ENCODE peak calls at places on chromosomes 2 and 18, in five cellular contexts. One of them, this sample, is unnamed.

GRCh38 chr2:126908721-126909177 is 10.1 kb downstream of the TEX51 start:
- DNase-seq in left ventricle myocardium inferior: no peak
- DNase-seq in adrenal gland: no peak
- DNase-seq in stomach: no peak
- DNase-seq in neural progenitor cell: no peak
- DNase-seq in this sample: peak; percentile 16

GRCh38 chr18:79684787-79685186 is 5.2 kb downstream of the CTDP1 start:
- DNase-seq in stomach: no peak
- DNase-seq in left ventricle myocardium inferior: no peak
- DNase-seq in neural progenitor cell: no peak
- DNase-seq in adrenal gland: no peak
- DNase-seq in this sample: no peak

GRCh38 chr18:53698907-53699306 is 525.6 kb downstream of the MBD2 start:
- DNase-seq in neural progenitor cell: peak; percentile 68
- DNase-seq in stomach: peak; percentile 52
- DNase-seq in left ventricle myocardium inferior: no peak
- DNase-seq in adrenal gland: peak; percentile 19
- DNase-seq in this sample: no peak

GRCh38 chr2:70469435-70469834 is 84.2 kb downstream of the TGFA start:
- DNase-seq in neural progenitor cell: no peak
- DNase-seq in adrenal gland: no peak
- DNase-seq in left ventricle myocardium inferior: no peak
- DNase-seq in stomach: no peak
- DNase-seq in this sample: no peak

GRCh38 chr18:76988827-76989646 is 143.5 kb downstream of the MBP start:
- DNase-seq in adrenal gland: no peak
- DNase-seq in neural progenitor cell: no peak
- DNase-seq in left ventricle myocardium inferior: no peak
- DNase-seq in stomach: no peak
- DNase-seq in this sample: no peak

GRCh38 chr2:235168174-235168979 is 216.6 kb downstream of the SH3BP4 start:
- DNase-seq in adrenal gland: no peak
- DNase-seq in left ventricle myocardium inferior: no peak
- DNase-seq in stomach: no peak
- DNase-seq in neural progenitor cell: no peak
- DNase-seq in this sample: no peak

GRCh38 chr2:63849381-63850203 is 7.9 kb downstream of the UGP2 start:
- DNase-seq in neural progenitor cell: peak; percentile 64
- DNase-seq in adrenal gland: no peak
- DNase-seq in stomach: no peak
- DNase-seq in left ventricle myocardium inferior: no peak
- DNase-seq in this sample: no peak

GRCh38 chr2:157082950-157083349 is 174.6 kb upstream of the GALNT5 start:
- DNase-seq in adrenal gland: no peak
- DNase-seq in neural progenitor cell: no peak
- DNase-seq in left ventricle myocardium inferior: no peak
- DNase-seq in stomach: no peak
- DNase-seq in this sample: no peak

GRCh38 chr2:56297671-56298070 is 113.9 kb downstream of the CCDC85A start:
- DNase-seq in stomach: no peak
- DNase-seq in left ventricle myocardium inferior: no peak
- DNase-seq in adrenal gland: no peak
- DNase-seq in neural progenitor cell: no peak
- DNase-seq in this sample: no peak

GRCh38 chr18:55420977-55421611 is 166.9 kb downstream of the TCF4 start:
- DNase-seq in stomach: no peak
- DNase-seq in left ventricle myocardium inferior: no peak
- DNase-seq in adrenal gland: no peak
- DNase-seq in neural progenitor cell: no peak
- DNase-seq in this sample: no peak
- H3K27ac ChIP-seq in stomach: peak overlapping the region; percentile 70
- H3K27ac ChIP-seq in left ventricle myocardium inferior: peak overlapping the region; percentile 88
- H3K27ac ChIP-seq in adrenal gland: no peak overlapping the region
- H3K27ac ChIP-seq in neural progenitor cell: peak overlapping the region; percentile 71
- H3K27ac ChIP-seq in this sample: peak overlapping the region; percentile 80

GRCh38 chr2:9373505-9373904 is 49.8 kb downstream of the ITGB1BP1 start:
- DNase-seq in stomach: peak; percentile 41
- DNase-seq in adrenal gland: no peak
- DNase-seq in left ventricle myocardium inferior: no peak
- DNase-seq in neural progenitor cell: no peak
- DNase-seq in this sample: no peak

GRCh38 chr2:9378433-9379371 is 44.6 kb downstream of the ITGB1BP1 start:
- DNase-seq in stomach: no peak
- DNase-seq in left ventricle myocardium inferior: peak; percentile 85
- DNase-seq in neural progenitor cell: no peak
- DNase-seq in adrenal gland: peak; percentile 65
- DNase-seq in this sample: peak; percentile 86

GRCh38 chr2:9377461-9378097 is 45.7 kb downstream of the ITGB1BP1 start:
- DNase-seq in left ventricle myocardium inferior: no peak
- DNase-seq in stomach: no peak
- DNase-seq in adrenal gland: no peak
- DNase-seq in neural progenitor cell: no peak
- DNase-seq in this sample: no peak

GRCh38 chr2:9374071-9374730 is 49.1 kb downstream of the ITGB1BP1 start:
- DNase-seq in stomach: no peak
- DNase-seq in neural progenitor cell: no peak
- DNase-seq in left ventricle myocardium inferior: no peak
- DNase-seq in adrenal gland: no peak
- DNase-seq in this sample: no peak

DNA sequence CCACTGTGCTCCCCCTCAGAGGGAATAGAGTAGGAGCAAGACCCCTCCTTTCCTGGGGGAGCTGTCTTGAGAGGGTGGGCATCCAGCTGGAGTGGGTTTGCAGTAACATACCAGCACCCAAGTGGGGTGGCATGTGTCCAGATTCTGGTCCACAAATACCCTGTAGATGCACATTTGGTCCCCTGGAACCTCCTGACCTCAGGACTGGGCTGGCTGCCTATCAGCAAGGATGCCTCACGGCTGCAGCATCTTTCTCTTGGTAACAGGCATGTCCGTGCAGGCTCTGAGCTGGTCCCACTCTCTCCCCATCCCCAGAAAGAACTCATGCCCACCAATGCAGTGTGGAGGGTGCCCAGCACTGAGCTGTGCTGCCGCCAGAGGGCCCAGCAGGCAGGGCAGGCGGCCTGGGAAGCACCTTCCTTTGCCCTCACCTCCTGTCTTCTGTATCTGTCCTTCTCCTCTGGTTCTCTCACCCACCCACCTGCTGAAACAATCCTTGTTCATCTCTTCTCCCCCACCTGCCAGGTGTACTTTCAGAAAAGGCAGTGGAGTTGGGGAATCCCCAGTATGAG is 47.4 kb downstream of the ITGB1BP1 start:
- DNase-seq in neural progenitor cell: no peak
- DNase-seq in adrenal gland: no peak
- DNase-seq in stomach: no peak
- DNase-seq in left ventricle myocardium inferior: no peak
- DNase-seq in this sample: no peak
- TF ChIP-seq CTCF in neural progenitor cell: no peak
- TF ChIP-seq CTCF in adrenal gland: no peak
- TF ChIP-seq CTCF in stomach: no peak
- TF ChIP-seq CTCF in left ventricle myocardium inferior: no peak
- TF ChIP-seq CTCF in this sample: no peak

DNA sequence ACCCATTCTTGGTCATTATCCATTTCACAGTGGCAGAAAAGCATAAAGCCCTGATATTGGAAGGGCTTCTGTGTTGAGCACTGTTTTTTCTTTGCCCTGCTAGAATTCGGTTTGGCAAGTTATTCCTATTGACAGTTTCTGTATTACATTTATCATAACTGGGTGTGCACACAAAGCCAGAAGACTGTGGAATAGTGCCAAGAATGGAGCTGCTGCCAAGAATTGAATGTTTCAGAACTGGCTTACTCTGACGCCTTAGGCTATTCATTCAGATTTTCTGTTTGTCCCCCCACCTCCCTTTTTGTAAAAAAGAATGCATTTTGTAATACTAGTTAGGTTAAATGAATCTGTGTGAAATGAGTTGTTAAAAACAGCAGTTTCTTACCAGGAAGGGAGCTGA is 12.7 kb downstream of the KDM3A start:
- DNase-seq in stomach: peak; percentile 83
- DNase-seq in adrenal gland: peak; percentile 87
- DNase-seq in neural progenitor cell: no peak
- DNase-seq in left ventricle myocardium inferior: no peak
- DNase-seq in this sample: peak; percentile 74
- H3K4me3 ChIP-seq in stomach: no peak overlapping the region
- H3K4me3 ChIP-seq in adrenal gland: no peak overlapping the region
- H3K4me3 ChIP-seq in neural progenitor cell: no peak overlapping the region
- H3K4me3 ChIP-seq in left ventricle myocardium inferior: no peak overlapping the region
- H3K4me3 ChIP-seq in this sample: no peak overlapping the region

DNA sequence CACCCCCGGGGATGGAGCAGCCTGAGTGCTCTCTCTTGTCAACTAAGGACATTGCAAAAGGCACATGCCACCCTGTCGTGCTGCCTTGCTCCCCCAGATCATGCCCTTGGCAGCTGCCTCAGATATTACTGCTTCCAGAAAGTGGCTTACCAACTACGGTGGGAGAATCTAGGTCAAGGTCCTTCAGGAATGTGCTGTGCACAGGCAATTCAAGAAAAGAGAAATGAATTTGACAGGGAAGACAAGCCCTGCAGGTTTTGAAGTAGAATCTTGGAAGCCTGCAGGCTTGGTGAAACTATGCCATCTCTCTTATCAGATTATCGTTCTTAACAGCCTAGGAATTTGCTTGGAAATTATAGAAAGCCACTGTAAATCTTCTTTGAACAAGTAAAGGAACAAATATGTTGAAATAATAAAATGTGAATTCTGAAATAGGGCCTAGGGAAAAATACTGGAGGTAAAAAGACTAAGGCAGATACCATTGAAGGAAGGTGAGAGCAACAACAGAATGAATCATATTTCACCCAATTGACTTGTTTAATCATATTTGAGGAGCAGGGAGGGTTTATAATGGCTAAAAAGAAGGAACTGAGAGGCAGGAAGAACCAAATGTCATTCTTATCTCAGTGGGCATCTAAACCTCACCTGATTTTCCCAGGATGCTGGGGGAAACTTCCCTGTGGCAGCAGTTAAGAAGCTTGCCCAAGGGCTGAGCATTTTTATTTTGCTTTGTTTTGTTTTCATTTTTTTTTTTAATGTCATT is 94.0 kb upstream of the GLS start:
- DNase-seq in adrenal gland: peak; percentile 65
- DNase-seq in stomach: no peak
- DNase-seq in left ventricle myocardium inferior: no peak
- DNase-seq in neural progenitor cell: no peak
- DNase-seq in this sample: no peak
- H3K27ac ChIP-seq in adrenal gland: peak overlapping the region; percentile 58
- H3K27ac ChIP-seq in stomach: no peak overlapping the region
- H3K27ac ChIP-seq in left ventricle myocardium inferior: no peak overlapping the region
- H3K27ac ChIP-seq in neural progenitor cell: no peak overlapping the region
- H3K27ac ChIP-seq in this sample: no peak overlapping the region

DNA sequence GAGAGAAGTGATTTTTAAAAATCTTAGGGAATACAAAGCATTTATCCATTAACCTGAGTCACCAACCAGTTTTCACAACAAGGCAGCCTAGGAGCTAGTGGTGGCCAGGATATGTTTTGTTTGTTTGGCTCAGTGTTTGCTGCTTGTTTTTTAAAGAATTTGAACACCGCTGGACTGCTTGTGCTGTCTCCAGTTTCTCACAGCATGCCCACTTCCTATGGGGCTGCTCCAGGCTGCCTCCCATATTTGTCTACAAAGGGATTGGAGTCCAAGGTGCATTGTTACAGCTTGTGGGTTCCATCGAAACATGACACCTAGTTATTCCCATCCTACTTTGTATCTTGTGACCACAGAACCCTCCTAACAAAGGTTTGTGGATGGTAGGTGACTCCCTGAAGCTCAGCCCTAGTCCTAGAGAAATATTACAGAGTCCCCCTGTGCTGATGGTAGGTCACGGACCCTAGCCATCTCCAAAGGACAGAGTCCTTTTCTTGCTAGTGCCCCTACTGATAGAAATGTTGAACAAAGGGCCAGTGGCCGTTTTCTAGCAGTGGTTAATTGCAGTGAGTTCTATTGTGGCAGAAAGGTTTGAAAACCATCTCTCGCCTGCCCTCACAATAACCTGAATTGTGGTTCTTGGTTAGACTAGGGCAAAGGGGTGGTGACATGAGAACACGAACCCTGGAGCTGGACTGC is 23.2 kb downstream of the GPR39 start:
- DNase-seq in stomach: no peak
- DNase-seq in adrenal gland: no peak
- DNase-seq in left ventricle myocardium inferior: no peak
- DNase-seq in neural progenitor cell: peak; percentile 19
- DNase-seq in this sample: no peak
- TF ChIP-seq CTCF in stomach: no peak
- TF ChIP-seq CTCF in adrenal gland: no peak
- TF ChIP-seq CTCF in left ventricle myocardium inferior: no peak
- TF ChIP-seq CTCF in neural progenitor cell: no peak
- TF ChIP-seq CTCF in this sample: no peak

This sample was measured in right atrium auricular region.